ENCODE peak calls at places on chromosomes 13 and 19, in nine cellular contexts. R is GM23338, M is mammary epithelial cell, B is HCT116, F is K562, Y is neural progenitor cell, W is MM.1S, V is hepatocyte, K is fibroblast of lung. G is an unnamed sample.

GRCh38 chr13:24615911-24616472 is 64.2 kb upstream of the ATP12A start:
- DNase-seq in R (no peak), M (no peak), B (no peak), F (no peak), Y (no peak), W (no peak), V (no peak), K (no peak), G (no peak)

GRCh38 chr13:110445722-110446569 is 115.6 kb downstream of the RAB20 start:
- DNase-seq in R (no peak), M (peak; percentile 75), B (no peak), F (no peak), Y (no peak), W (no peak), V (no peak), K (no peak), G (no peak)

GRCh38 chr13:70856706-70857105 is 748.5 kb upstream of the KLHL1 start:
- DNase-seq in R (no peak), M (no peak), B (no peak), F (no peak), Y (no peak), W (no peak), V (peak; percentile 66), K (no peak), G (no peak)

GRCh38 chr13:101455863-101456262 is 3.4 kb downstream of the ITGBL1 start:
- DNase-seq in R (peak; percentile 33), M (peak; percentile 85), B (no peak), F (no peak), Y (no peak), W (no peak), V (peak; percentile 34), K (peak; percentile 98), G (no peak)

GRCh38 chr13:38090913-38091312 is 221.3 kb upstream of the TRPC4 start:
- DNase-seq in R (no peak), M (no peak), B (no peak), F (no peak), Y (peak; percentile 58), W (no peak), V (no peak), K (no peak), G (no peak)

GRCh38 chr19:35739275-35740107 is 2.8 kb downstream of the IGFLR1 start:
- DNase-seq in R (peak; percentile 33), M (no peak), B (no peak), F (no peak), Y (no peak), W (peak; percentile 5), V (no peak), K (no peak), G (no peak)

GRCh38 chr13:52127783-52128702 is 830 bp downstream of the NEK5 start:
- DNase-seq in R (peak; percentile 86), M (peak; percentile 67), B (peak; percentile 63), F (peak; percentile 74), Y (peak; percentile 78), W (peak; percentile 35), V (peak; percentile 83), K (peak; percentile 71), G (peak; percentile 81)

GRCh38 chr19:19349365-19349764 is 28.7 kb downstream of the MAU2 start:
- DNase-seq in R (no peak), M (no peak), B (no peak), F (no peak), Y (no peak), W (no peak), V (no peak), K (no peak), G (no peak)

GRCh38 chr19:23070353-23070781 is 46.5 kb upstream of the ZNF730 start:
- DNase-seq in R (peak; percentile 86), M (peak; percentile 11), B (no peak), F (peak; percentile 31), Y (no peak), W (no peak), V (no peak), K (peak; percentile 17), G (no peak)

GRCh38 chr13:23375007-23375971 is 58.2 kb downstream of the SACS start:
- DNase-seq in R (peak; percentile 93), M (peak; percentile 87), B (peak; percentile 77), F (peak; percentile 94), Y (peak; percentile 97), W (peak; percentile 81), V (peak; percentile 96), K (peak; percentile 91), G (peak; percentile 98)

GRCh38 chr19:14073925-14074838 is 1.6 kb downstream of the MISP3 start:
- DNase-seq in R (no peak), M (peak; percentile 60), B (no peak), F (peak; percentile 61), Y (no peak), W (no peak), V (peak; percentile 62), K (no peak), G (peak; percentile 53)

GRCh38 chr19:48634036-48634342 is 3.2 kb downstream of the DBP start:
- DNase-seq in R (no peak), M (no peak), B (no peak), F (no peak), Y (no peak), W (no peak), V (no peak), K (no peak), G (no peak)

GRCh38 chr13:79528356-79528755 is 47.4 kb downstream of the NDFIP2 start:
- DNase-seq in R (no peak), M (no peak), B (no peak), F (no peak), Y (no peak), W (no peak), V (no peak), K (peak; percentile 40), G (peak; percentile 20)

GRCh38 chr19:55228403-55229031 is at the start of gene TMEM86B:
- DNase-seq in R (no peak), M (no peak), B (no peak), F (no peak), Y (no peak), W (no peak), V (peak; percentile 83), K (no peak), G (no peak)

GRCh38 chr19:19579533-19580361 is 38.7 kb downstream of the PBX4 start:
- DNase-seq in R (no peak), M (no peak), B (no peak), F (no peak), Y (peak; percentile 35), W (no peak), V (no peak), K (no peak), G (peak; percentile 22)

GRCh38 chr19:44912854-44913253 is 1.6 kb upstream of the APOC1 start:
- DNase-seq in R (no peak), M (no peak), B (no peak), F (no peak), Y (no peak), W (no peak), V (no peak), K (no peak), G (no peak)

GRCh38 chr19:10797541-10798256 is 38.3 kb downstream of the TMED1 start:
- DNase-seq in R (no peak), M (no peak), B (no peak), F (no peak), Y (no peak), W (no peak), V (no peak), K (no peak), G (no peak)

GRCh38 chr13:109123971-109124370 is 494.6 kb downstream of the MYO16 start:
- DNase-seq in R (no peak), M (no peak), B (no peak), F (no peak), Y (peak; percentile 28), W (no peak), V (no peak), K (no peak), G (peak; percentile 56)

GRCh38 chr13:109126973-109127615 is 497.7 kb downstream of the MYO16 start:
- DNase-seq in R (no peak), M (no peak), B (no peak), F (no peak), Y (peak; percentile 63), W (no peak), V (no peak), K (peak; percentile 14), G (no peak)

GRCh38 chr13:109119886-109120285 is 490.5 kb downstream of the MYO16 start:
- DNase-seq in R (no peak), M (no peak), B (no peak), F (no peak), Y (no peak), W (no peak), V (no peak), K (no peak), G (no peak)

DNA sequence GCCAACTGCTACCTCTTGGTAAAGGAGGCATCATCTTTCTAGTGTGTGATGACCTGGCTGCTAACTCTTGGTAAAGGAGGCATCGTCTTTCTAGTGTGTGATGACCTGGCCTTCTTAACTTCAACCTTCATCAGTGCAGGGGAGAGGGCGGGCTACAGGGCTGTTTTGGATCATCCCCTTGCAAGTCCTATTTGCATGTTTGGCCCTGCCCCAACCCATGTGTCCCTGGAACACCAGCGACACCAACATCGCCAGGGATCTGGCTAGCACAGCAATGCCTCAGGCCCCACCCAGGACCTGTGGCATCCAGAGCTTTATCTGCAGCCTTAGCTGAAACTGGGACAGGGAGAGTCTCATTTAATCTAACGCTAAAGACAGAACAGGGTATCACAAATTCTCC is 492.4 kb downstream of the MYO16 start:
- DNase-seq in R (no peak), M (no peak), B (no peak), F (no peak), Y (no peak), W (no peak), V (no peak), K (no peak), G (no peak)
- H2AFZ ChIP-seq in R (no peak overlapping the region), M (no peak overlapping the region), B (no peak overlapping the region), F (no peak overlapping the region), Y (no peak overlapping the region), W (no peak overlapping the region), V (no peak overlapping the region), K (no peak overlapping the region), G (no peak overlapping the region)

GRCh38 chr13:40597735-40598365 is 68.6 kb downstream of the FOXO1 start:
- DNase-seq in R (peak; percentile 43), M (peak; percentile 44), B (no peak), F (no peak), Y (peak; percentile 15), W (no peak), V (no peak), K (no peak), G (peak; percentile 70)
- H3K4me1 ChIP-seq in R (peaks cover 81% of the 10 kb centered on the region), M (peaks cover 10% of the 10 kb centered on the region), B (peaks cover 5% of the 10 kb centered on the region), F (no peaks in the 10 kb centered on the region), Y (no peaks in the 10 kb centered on the region), W (no peaks in the 10 kb centered on the region), V (peaks cover 10% of the 10 kb centered on the region), K (no peaks in the 10 kb centered on the region), G (peaks cover 100% of the 10 kb centered on the region)

GRCh38 chr19:15452111-15453047 is 2.6 kb upstream of the WIZ start:
- DNase-seq in R (peak; percentile 99), M (peak; percentile 30), B (peak; percentile 91), F (peak; percentile 99), Y (peak; percentile 96), W (no peak), V (peak; percentile 86), K (peak; percentile 68), G (peak; percentile 65)
- H2AFZ ChIP-seq in R (peak overlapping the region; percentile 96), M (peak overlapping the region; percentile 61), B (no peak overlapping the region), F (peak overlapping the region; percentile 92), Y (peak overlapping the region; percentile 71), W (no peak overlapping the region), V (no peak overlapping the region), K (peak overlapping the region; percentile 67), G (no peak overlapping the region)

DNA sequence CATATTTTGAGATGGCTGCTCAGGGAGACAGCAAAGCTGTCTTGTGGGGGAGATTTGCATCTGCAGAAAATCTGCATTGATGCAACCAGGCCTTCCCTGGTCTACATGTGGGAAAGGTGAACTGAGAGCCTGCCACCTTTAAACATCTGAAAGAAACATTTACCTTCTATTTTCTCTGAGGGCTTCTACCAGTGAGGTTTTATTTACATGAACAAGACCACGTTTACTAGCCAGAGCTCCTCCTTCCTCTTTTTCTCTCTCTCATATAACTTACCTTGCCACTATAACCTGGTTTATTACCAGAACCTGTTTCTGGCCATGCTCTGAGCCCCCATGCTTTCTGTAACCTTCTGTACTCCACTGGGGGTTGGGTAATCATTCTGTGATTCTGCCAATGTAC is 14.4 kb upstream of the RUBCNL start:
- DNase-seq in R (no peak), M (no peak), B (no peak), F (no peak), Y (no peak), W (no peak), V (no peak), K (no peak), G (no peak)
- H3K4me1 ChIP-seq in R (no peaks in the 10 kb centered on the region), M (no peaks in the 10 kb centered on the region), B (no peaks in the 10 kb centered on the region), F (no peaks in the 10 kb centered on the region), Y (no peaks in the 10 kb centered on the region), W (no peaks in the 10 kb centered on the region), V (no peaks in the 10 kb centered on the region), K (no peaks in the 10 kb centered on the region), G (peaks cover 12% of the 10 kb centered on the region)

G was measured in Karpas-422.